ENCODE peak calls at places on chromosomes 6 and 20, in five cellular contexts. One of them, this sample, is unnamed.

GRCh38 chr6:166815629-166816028 is 140.7 kb downstream of the RNASET2 start:
- DNase-seq in esophagus squamous epithelium: no peak
- DNase-seq in left ventricle myocardium inferior: no peak
- DNase-seq in psoas muscle: no peak
- DNase-seq in pancreas: no peak
- DNase-seq in this sample: no peak

GRCh38 chr6:27893059-27893835 is 18.9 kb downstream of the OR2B2 start:
- DNase-seq in pancreas: peak; percentile 69
- DNase-seq in left ventricle myocardium inferior: peak; percentile 66
- DNase-seq in esophagus squamous epithelium: peak; percentile 31
- DNase-seq in psoas muscle: peak; percentile 66
- DNase-seq in this sample: peak; percentile 89

GRCh38 chr6:128903715-128904114 is 20.8 kb downstream of the LAMA2 start:
- DNase-seq in left ventricle myocardium inferior: no peak
- DNase-seq in psoas muscle: no peak
- DNase-seq in pancreas: no peak
- DNase-seq in esophagus squamous epithelium: no peak
- DNase-seq in this sample: no peak

GRCh38 chr20:45857836-45858250 is 429 bp downstream of the ZSWIM3 start:
- DNase-seq in esophagus squamous epithelium: no peak
- DNase-seq in pancreas: no peak
- DNase-seq in left ventricle myocardium inferior: no peak
- DNase-seq in psoas muscle: no peak
- DNase-seq in this sample: no peak

GRCh38 chr6:42197574-42198362 is 3.0 kb upstream of the GUCA1B start:
- DNase-seq in esophagus squamous epithelium: no peak
- DNase-seq in psoas muscle: no peak
- DNase-seq in pancreas: no peak
- DNase-seq in left ventricle myocardium inferior: no peak
- DNase-seq in this sample: no peak

GRCh38 chr6:13703496-13703895 is 8.1 kb downstream of the RANBP9 start:
- DNase-seq in pancreas: no peak
- DNase-seq in esophagus squamous epithelium: no peak
- DNase-seq in psoas muscle: no peak
- DNase-seq in left ventricle myocardium inferior: no peak
- DNase-seq in this sample: no peak

GRCh38 chr6:79084693-79085092 is 6.6 kb upstream of the PHIP start:
- DNase-seq in pancreas: no peak
- DNase-seq in psoas muscle: no peak
- DNase-seq in left ventricle myocardium inferior: no peak
- DNase-seq in esophagus squamous epithelium: no peak
- DNase-seq in this sample: no peak

GRCh38 chr6:130903602-130904001 is 76.4 kb downstream of the SMLR1 start:
- DNase-seq in left ventricle myocardium inferior: no peak
- DNase-seq in pancreas: no peak
- DNase-seq in psoas muscle: no peak
- DNase-seq in esophagus squamous epithelium: no peak
- DNase-seq in this sample: no peak

GRCh38 chr6:101458341-101458740 is 64.8 kb downstream of the GRIK2 start:
- DNase-seq in esophagus squamous epithelium: no peak
- DNase-seq in pancreas: no peak
- DNase-seq in psoas muscle: no peak
- DNase-seq in left ventricle myocardium inferior: no peak
- DNase-seq in this sample: no peak

GRCh38 chr20:36271639-36272546 is 34.2 kb upstream of the DLGAP4 start:
- DNase-seq in esophagus squamous epithelium: no peak
- DNase-seq in pancreas: no peak
- DNase-seq in psoas muscle: no peak
- DNase-seq in left ventricle myocardium inferior: no peak
- DNase-seq in this sample: no peak

GRCh38 chr6:36848658-36849441 is 9.6 kb upstream of the CPNE5 start:
- DNase-seq in pancreas: peak; percentile 80
- DNase-seq in psoas muscle: no peak
- DNase-seq in esophagus squamous epithelium: no peak
- DNase-seq in left ventricle myocardium inferior: peak; percentile 77
- DNase-seq in this sample: no peak

GRCh38 chr20:36181934-36182603 is 27.5 kb downstream of the EPB41L1 start:
- DNase-seq in psoas muscle: no peak
- DNase-seq in esophagus squamous epithelium: no peak
- DNase-seq in pancreas: no peak
- DNase-seq in left ventricle myocardium inferior: no peak
- DNase-seq in this sample: no peak

GRCh38 chr6:129498950-129499870 is 210.8 kb downstream of the ARHGAP18 start:
- DNase-seq in esophagus squamous epithelium: no peak
- DNase-seq in psoas muscle: no peak
- DNase-seq in pancreas: no peak
- DNase-seq in left ventricle myocardium inferior: no peak
- DNase-seq in this sample: peak; percentile 50

GRCh38 chr6:83365931-83366330 is 64.9 kb downstream of the ME1 start:
- DNase-seq in psoas muscle: no peak
- DNase-seq in left ventricle myocardium inferior: no peak
- DNase-seq in esophagus squamous epithelium: no peak
- DNase-seq in pancreas: no peak
- DNase-seq in this sample: no peak

GRCh38 chr6:30845183-30845582 is 39.1 kb upstream of the DDR1 start:
- DNase-seq in left ventricle myocardium inferior: no peak
- DNase-seq in psoas muscle: no peak
- DNase-seq in esophagus squamous epithelium: no peak
- DNase-seq in pancreas: no peak
- DNase-seq in this sample: no peak

GRCh38 chr6:130223508-130223907 is 757 bp upstream of the SAMD3 start:
- DNase-seq in esophagus squamous epithelium: no peak
- DNase-seq in psoas muscle: no peak
- DNase-seq in left ventricle myocardium inferior: no peak
- DNase-seq in pancreas: no peak
- DNase-seq in this sample: peak; percentile 44

GRCh38 chr6:151242420-151242841 is 2.7 kb downstream of the AKAP12 start:
- DNase-seq in esophagus squamous epithelium: no peak
- DNase-seq in pancreas: no peak
- DNase-seq in psoas muscle: no peak
- DNase-seq in left ventricle myocardium inferior: no peak
- DNase-seq in this sample: no peak

GRCh38 chr6:708237-708598 is 15.3 kb upstream of the EXOC2 start:
- DNase-seq in pancreas: no peak
- DNase-seq in left ventricle myocardium inferior: no peak
- DNase-seq in psoas muscle: no peak
- DNase-seq in esophagus squamous epithelium: no peak
- DNase-seq in this sample: no peak

GRCh38 chr6:106446287-106446885 is 85.9 kb downstream of the CRYBG1 start:
- DNase-seq in esophagus squamous epithelium: no peak
- DNase-seq in pancreas: no peak
- DNase-seq in left ventricle myocardium inferior: no peak
- DNase-seq in psoas muscle: no peak
- DNase-seq in this sample: no peak

GRCh38 chr20:34872604-34873224 is at the start of gene GGT7:
- DNase-seq in esophagus squamous epithelium: no peak
- DNase-seq in pancreas: peak; percentile 91
- DNase-seq in psoas muscle: peak; percentile 86
- DNase-seq in left ventricle myocardium inferior: peak; percentile 85
- DNase-seq in this sample: peak; percentile 87

GRCh38 chr6:106490453-106490852 is 129.9 kb downstream of the CRYBG1 start:
- DNase-seq in psoas muscle: no peak
- DNase-seq in left ventricle myocardium inferior: no peak
- DNase-seq in esophagus squamous epithelium: no peak
- DNase-seq in pancreas: no peak
- DNase-seq in this sample: no peak

GRCh38 chr6:166257911-166258318 is 50.3 kb downstream of the PRR18 start:
- DNase-seq in left ventricle myocardium inferior: no peak
- DNase-seq in esophagus squamous epithelium: no peak
- DNase-seq in psoas muscle: no peak
- DNase-seq in pancreas: no peak
- DNase-seq in this sample: no peak

GRCh38 chr6:39560915-39561314 is 164.3 kb downstream of the KIF6 start:
- DNase-seq in pancreas: no peak
- DNase-seq in left ventricle myocardium inferior: no peak
- DNase-seq in psoas muscle: no peak
- DNase-seq in esophagus squamous epithelium: no peak
- DNase-seq in this sample: no peak

GRCh38 chr20:1947535-1947846 is 46.4 kb downstream of the PDYN start:
- DNase-seq in left ventricle myocardium inferior: no peak
- DNase-seq in psoas muscle: no peak
- DNase-seq in esophagus squamous epithelium: no peak
- DNase-seq in pancreas: no peak
- DNase-seq in this sample: no peak

GRCh38 chr6:34652263-34652662 is 44.3 kb downstream of the ILRUN start:
- DNase-seq in psoas muscle: no peak
- DNase-seq in pancreas: no peak
- DNase-seq in esophagus squamous epithelium: no peak
- DNase-seq in left ventricle myocardium inferior: no peak
- DNase-seq in this sample: no peak

GRCh38 chr6:85126448-85127178 is 323.3 kb upstream of the NT5E start:
- DNase-seq in esophagus squamous epithelium: no peak
- DNase-seq in left ventricle myocardium inferior: peak; percentile 27
- DNase-seq in pancreas: no peak
- DNase-seq in psoas muscle: peak; percentile 18
- DNase-seq in this sample: peak; percentile 47

GRCh38 chr20:54097236-54097529 is 26.8 kb upstream of the BCAS1 start:
- DNase-seq in psoas muscle: no peak
- DNase-seq in esophagus squamous epithelium: no peak
- DNase-seq in left ventricle myocardium inferior: no peak
- DNase-seq in pancreas: no peak
- DNase-seq in this sample: no peak

GRCh38 chr6:6003334-6004146 is 3.2 kb downstream of the NRN1 start:
- DNase-seq in pancreas: no peak
- DNase-seq in esophagus squamous epithelium: no peak
- DNase-seq in left ventricle myocardium inferior: no peak
- DNase-seq in psoas muscle: no peak
- DNase-seq in this sample: no peak

GRCh38 chr6:6001443-6001842 is 5.3 kb downstream of the NRN1 start:
- DNase-seq in esophagus squamous epithelium: no peak
- DNase-seq in pancreas: no peak
- DNase-seq in psoas muscle: no peak
- DNase-seq in left ventricle myocardium inferior: no peak
- DNase-seq in this sample: no peak

GRCh38 chr6:6004147-6004995 is 2.4 kb downstream of the NRN1 start:
- DNase-seq in pancreas: no peak
- DNase-seq in left ventricle myocardium inferior: no peak
- DNase-seq in esophagus squamous epithelium: no peak
- DNase-seq in psoas muscle: no peak
- DNase-seq in this sample: peak; percentile 71

GRCh38 chr6:6002005-6002808 is 4.5 kb downstream of the NRN1 start:
- DNase-seq in esophagus squamous epithelium: no peak
- DNase-seq in left ventricle myocardium inferior: no peak
- DNase-seq in pancreas: no peak
- DNase-seq in psoas muscle: no peak
- DNase-seq in this sample: no peak

GRCh38 chr6:6002809-6003333 is 3.9 kb downstream of the NRN1 start:
- DNase-seq in esophagus squamous epithelium: no peak
- DNase-seq in left ventricle myocardium inferior: no peak
- DNase-seq in psoas muscle: no peak
- DNase-seq in pancreas: no peak
- DNase-seq in this sample: no peak
- H3K4me1 ChIP-seq in esophagus squamous epithelium: peaks cover 23% of the 10 kb centered on the region
- H3K4me1 ChIP-seq in left ventricle myocardium inferior: peaks cover 78% of the 10 kb centered on the region
- H3K4me1 ChIP-seq in psoas muscle: peaks cover 27% of the 10 kb centered on the region
- H3K4me1 ChIP-seq in pancreas: no peaks in the 10 kb centered on the region
- H3K4me1 ChIP-seq in this sample: no peaks in the 10 kb centered on the region

GRCh38 chr6:75267461-75267860 is 17.1 kb downstream of the TMEM30A start:
- DNase-seq in psoas muscle: no peak
- DNase-seq in esophagus squamous epithelium: no peak
- DNase-seq in left ventricle myocardium inferior: no peak
- DNase-seq in pancreas: no peak
- DNase-seq in this sample: no peak
- H3K27ac ChIP-seq in psoas muscle: peak overlapping the region; percentile 42
- H3K27ac ChIP-seq in esophagus squamous epithelium: no peak overlapping the region
- H3K27ac ChIP-seq in left ventricle myocardium inferior: peak overlapping the region; percentile 24
- H3K27ac ChIP-seq in pancreas: peak overlapping the region; percentile 69
- H3K27ac ChIP-seq in this sample: no peak overlapping the region

DNA sequence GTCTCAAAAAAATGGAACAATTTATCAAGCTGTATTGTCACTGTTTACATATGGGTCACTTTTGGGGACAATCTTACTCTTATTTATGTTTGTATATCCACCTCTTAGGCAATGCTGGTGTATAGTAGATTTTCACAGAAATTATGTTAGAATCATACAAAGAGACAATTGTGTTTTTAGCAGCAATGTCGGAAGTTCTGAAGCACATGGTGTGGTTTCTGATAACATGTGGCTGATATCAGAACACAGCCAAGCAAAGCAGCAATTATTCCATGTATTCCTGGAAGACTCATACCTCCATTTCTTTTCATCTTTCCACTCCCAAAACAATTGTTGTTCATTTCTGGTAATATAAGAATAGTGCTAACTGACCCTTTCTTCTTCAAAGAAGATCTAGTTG is 17.5 kb upstream of the LOC128125822 start:
- DNase-seq in esophagus squamous epithelium: no peak
- DNase-seq in psoas muscle: no peak
- DNase-seq in pancreas: no peak
- DNase-seq in left ventricle myocardium inferior: no peak
- DNase-seq in this sample: no peak
- H3K4me1 ChIP-seq in esophagus squamous epithelium: no peaks in the 10 kb centered on the region
- H3K4me1 ChIP-seq in psoas muscle: peaks cover 20% of the 10 kb centered on the region
- H3K4me1 ChIP-seq in pancreas: no peaks in the 10 kb centered on the region
- H3K4me1 ChIP-seq in left ventricle myocardium inferior: peaks cover 9% of the 10 kb centered on the region
- H3K4me1 ChIP-seq in this sample: no peaks in the 10 kb centered on the region

DNA sequence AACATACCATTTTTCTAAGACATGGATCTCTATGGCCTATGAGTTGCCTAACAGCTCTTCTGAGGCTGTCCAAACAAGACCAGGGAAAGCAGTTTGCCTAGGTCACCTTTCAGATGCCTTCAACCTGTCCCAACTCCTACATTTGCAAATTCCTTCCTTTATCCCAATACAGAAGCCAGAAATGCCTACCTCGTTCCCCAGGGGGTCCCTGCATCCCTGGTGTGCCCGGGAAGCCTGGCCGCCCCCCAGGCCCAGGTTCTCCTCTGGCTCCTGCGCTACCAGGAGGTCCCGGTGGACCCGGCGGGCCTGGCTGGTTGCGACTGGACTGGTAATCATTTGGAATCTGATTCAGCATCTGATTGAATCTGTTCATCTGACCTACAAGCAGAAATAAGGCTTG is 115.9 kb downstream of the COL12A1 start:
- DNase-seq in esophagus squamous epithelium: no peak
- DNase-seq in pancreas: no peak
- DNase-seq in psoas muscle: no peak
- DNase-seq in left ventricle myocardium inferior: no peak
- DNase-seq in this sample: no peak
- H3K27ac ChIP-seq in esophagus squamous epithelium: peak overlapping the region; percentile 5
- H3K27ac ChIP-seq in pancreas: no peak overlapping the region
- H3K27ac ChIP-seq in psoas muscle: no peak overlapping the region
- H3K27ac ChIP-seq in left ventricle myocardium inferior: no peak overlapping the region
- H3K27ac ChIP-seq in this sample: no peak overlapping the region

GRCh38 chr6:155275808-155276480 is 12.1 kb downstream of the CLDN20 start:
- DNase-seq in psoas muscle: no peak
- DNase-seq in pancreas: no peak
- DNase-seq in left ventricle myocardium inferior: no peak
- DNase-seq in esophagus squamous epithelium: no peak
- DNase-seq in this sample: no peak
- H3K4me1 ChIP-seq in psoas muscle: peaks cover 44% of the 10 kb centered on the region
- H3K4me1 ChIP-seq in pancreas: peaks cover 2% of the 10 kb centered on the region
- H3K4me1 ChIP-seq in left ventricle myocardium inferior: peaks cover 77% of the 10 kb centered on the region
- H3K4me1 ChIP-seq in esophagus squamous epithelium: peaks cover 26% of the 10 kb centered on the region
- H3K4me1 ChIP-seq in this sample: no peaks in the 10 kb centered on the region